ENCODE peak calls at places on chromosomes 5 and 9, in nine cellular contexts. S is IMR-90, K is OCI-LY7, Y is SJSA1, T is colonic mucosa, U is GM23338, X is mammary epithelial cell, V is aorta, P is esophagus muscularis mucosa. R is an unnamed sample. For H3K4me1, the result is how much of the 10 kb centered on the place peaks cover.

GRCh38 chr9:89750117-89750551 is 145.3 kb downstream of the GADD45G start:
- DNase-seq in P (no peak), Y (no peak), V (no peak), U (peak), K (no peak), X (no peak), S (no peak), T (no peak), R (no peak)

GRCh38 chr5:64180661-64181343 is 15.2 kb downstream of the RNF180 start:
- DNase-seq in P (no peak), V (no peak), K (no peak), Y (no peak), S (no peak), U (no peak), X (peak), T (no peak), R (no peak)

GRCh38 chr9:11702529-11702928 is 990.7 kb upstream of the TYRP1 start:
- DNase-seq in Y (no peak), V (no peak), U (no peak), X (no peak), S (no peak), K (no peak), P (no peak), T (no peak), R (no peak)

GRCh38 chr9:88532320-88532719 is 2.7 kb upstream of the NXNL2 start:
- DNase-seq in P (no peak), U (peak), S (peak), X (no peak), V (no peak), K (no peak), T (no peak), Y (no peak), R (peak)

GRCh38 chr9:81225586-81225985 is 463.8 kb downstream of the TLE1 start:
- DNase-seq in K (no peak), U (no peak), P (no peak), T (no peak), Y (no peak), V (no peak), S (no peak), X (peak), R (peak)

GRCh38 chr5:68396722-68397121 is 181.2 kb downstream of the PIK3R1 start:
- DNase-seq in X (no peak), P (no peak), S (no peak), V (no peak), K (no peak), U (no peak), T (peak), Y (no peak), R (no peak)

GRCh38 chr5:139422307-139422893 is 16.9 kb downstream of the DNAJC18 start:
- DNase-seq in V (no peak), U (peak), Y (peak), T (peak), S (peak), P (no peak), X (peak), K (peak), R (no peak)

GRCh38 chr5:137734962-137735530 is 843 bp downstream of the KLHL3 start:
- DNase-seq in T (peak), Y (no peak), U (peak), X (peak), P (no peak), V (peak), S (peak), K (no peak), R (peak)

GRCh38 chr5:157613385-157614245 is 38.0 kb upstream of the ADAM19 start:
- DNase-seq in S (no peak), X (no peak), U (no peak), K (no peak), Y (no peak), T (no peak), V (no peak), P (no peak), R (no peak)

GRCh38 chr9:90983394-90983793 is 181.8 kb downstream of the SYK start:
- DNase-seq in U (peak), Y (no peak), K (no peak), X (no peak), V (no peak), P (no peak), T (no peak), S (no peak), R (no peak)

GRCh38 chr9:135797507-135798302 is 95.7 kb downstream of the KCNT1 start:
- DNase-seq in T (peak), Y (no peak), X (peak), P (no peak), U (peak), K (peak), V (no peak), S (peak), R (peak)

GRCh38 chr9:131502781-131503625 is at the start of gene POMT1:
- DNase-seq in T (peak), S (peak), U (peak), V (peak), P (peak), Y (peak), K (no peak), X (peak), R (peak)

GRCh38 chr9:131887680-131888079 is 147.8 kb upstream of the RAPGEF1 start:
- DNase-seq in K (no peak), X (peak), Y (no peak), S (no peak), V (no peak), U (no peak), T (no peak), P (no peak), R (no peak)

GRCh38 chr9:35350827-35351549 is 138.9 kb upstream of the RUSC2 start:
- DNase-seq in Y (no peak), T (no peak), X (no peak), V (no peak), U (no peak), K (no peak), S (peak), P (no peak), R (no peak)

GRCh38 chr5:149550267-149550582 is 1.0 kb downstream of the CSNK1A1 start:
- DNase-seq in K (no peak), T (no peak), S (peak), P (no peak), Y (no peak), X (no peak), U (no peak), V (no peak), R (peak)
- H3K27ac ChIP-seq in K (peak), T (peak), S (peak), P (peak), Y (peak), X (peak), U (peak), V (peak), R (peak)

GRCh38 chr5:67003906-67004729 is 192.5 kb downstream of the CD180 start:
- DNase-seq in S (peak), U (peak), V (peak), Y (peak), P (peak), X (peak), T (peak), K (peak), R (peak)
- H3K4me1 ChIP-seq in S (under half), U (under half), V (under half), Y (under half), P (under half), X (under half), T (under half), K (under half), R (under half)

DNA sequence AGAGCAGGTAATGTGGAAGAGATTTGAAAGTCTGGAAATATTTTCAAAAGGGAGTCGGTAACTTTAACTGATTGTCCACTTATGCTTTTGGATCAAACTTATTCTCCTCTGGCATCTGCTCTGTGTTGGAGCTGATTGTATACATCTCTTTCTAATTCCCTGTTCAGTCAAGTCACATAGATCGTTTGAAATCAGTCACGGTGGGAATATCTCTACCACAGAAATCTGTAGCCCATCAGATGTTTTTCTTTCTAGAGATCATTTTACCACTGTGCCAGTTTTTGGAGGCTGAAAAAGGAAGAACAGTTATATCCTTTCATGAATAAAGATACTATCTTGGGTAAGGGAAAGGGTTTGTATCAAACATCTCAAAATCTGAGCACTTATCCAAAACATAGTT is 1853.3 kb downstream of the EFNA5 start:
- DNase-seq in Y (no peak), K (no peak), X (no peak), P (no peak), S (no peak), T (no peak), V (no peak), U (no peak), R (no peak)
- H3K27ac ChIP-seq in Y (no peak), K (no peak), X (no peak), P (no peak), S (no peak), T (no peak), V (no peak), U (no peak), R (no peak)

GRCh38 chr5:141596867-141597266 is 21.9 kb downstream of the DIAPH1 start:
- DNase-seq in T (no peak), P (no peak), K (no peak), V (no peak), U (no peak), Y (no peak), X (no peak), S (no peak), R (no peak)
- H3K4me1 ChIP-seq in T (under half), P (under half), K (under half), V (under half), U (under half), Y (under half), X (under half), S (under half), R (under half)

GRCh38 chr9:68427216-68427994 is 71.0 kb downstream of the PGM5 start:
- DNase-seq in V (no peak), K (no peak), P (peak), S (no peak), T (no peak), Y (no peak), U (no peak), X (no peak), R (no peak)

GRCh38 chr9:68431307-68431706 is 74.9 kb downstream of the PGM5 start:
- DNase-seq in S (no peak), P (no peak), U (no peak), Y (no peak), K (no peak), X (no peak), V (no peak), T (no peak), R (no peak)

DNA sequence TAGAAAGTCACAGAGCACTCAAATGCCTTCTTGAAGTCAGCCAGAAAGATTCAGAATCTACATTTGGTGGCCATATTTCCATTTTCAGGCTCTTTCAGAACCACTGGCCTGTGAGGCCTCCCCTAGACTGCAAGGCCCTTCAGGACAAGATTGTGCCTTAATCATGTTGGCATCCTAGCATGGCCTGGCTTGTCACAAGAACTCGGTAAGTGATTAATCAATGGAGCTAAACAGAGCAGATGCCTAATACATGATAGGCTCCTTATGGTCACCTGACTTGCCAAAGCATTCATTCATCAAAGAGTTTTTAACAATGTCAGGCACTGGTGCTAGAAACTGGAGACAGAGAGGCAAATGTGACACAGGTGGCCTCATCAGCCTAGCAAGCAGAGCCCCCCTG is 70.3 kb downstream of the PGM5 start:
- DNase-seq in X (no peak), Y (no peak), P (no peak), S (no peak), V (no peak), U (no peak), K (no peak), T (no peak), R (no peak)
- H3K27ac ChIP-seq in X (no peak), Y (no peak), P (peak), S (no peak), V (peak), U (no peak), K (no peak), T (no peak), R (no peak)

GRCh38 chr9:133130721-133131244 is 9.7 kb upstream of the RALGDS start:
- DNase-seq in U (no peak), K (peak), S (no peak), V (no peak), Y (no peak), X (no peak), P (no peak), T (no peak), R (no peak)

GRCh38 chr9:133131506-133131905 is 10.5 kb upstream of the RALGDS start:
- DNase-seq in K (no peak), V (no peak), U (no peak), P (no peak), X (no peak), S (no peak), T (no peak), Y (no peak), R (no peak)

GRCh38 chr9:133127340-133127981 is 6.4 kb upstream of the RALGDS start:
- DNase-seq in K (no peak), V (no peak), X (peak), S (no peak), U (no peak), P (no peak), T (no peak), Y (no peak), R (peak)

GRCh38 chr9:133128152-133128551 is 7.1 kb upstream of the RALGDS start:
- DNase-seq in Y (no peak), P (no peak), X (no peak), K (no peak), V (no peak), T (no peak), S (no peak), U (no peak), R (no peak)

GRCh38 chr9:133129001-133129799 is 8.2 kb upstream of the RALGDS start:
- DNase-seq in U (no peak), T (no peak), K (no peak), Y (no peak), X (no peak), V (no peak), S (no peak), P (no peak), R (no peak)
- H3K4me1 ChIP-seq in U (under half), T (under half), K (under half), Y (under half), X (under half), V (under half), S (under half), P (half or more), R (under half)

GRCh38 chr5:142805339-142805738 is 35.2 kb downstream of the ARHGAP26 start:
- DNase-seq in V (no peak), K (no peak), X (no peak), T (no peak), Y (no peak), P (no peak), S (no peak), U (no peak), R (no peak)

GRCh38 chr5:142806769-142807377 is 36.7 kb downstream of the ARHGAP26 start:
- DNase-seq in P (no peak), K (no peak), V (no peak), X (no peak), S (no peak), T (no peak), Y (no peak), U (peak), R (no peak)

GRCh38 chr5:142801495-142801871 is 31.3 kb downstream of the ARHGAP26 start:
- DNase-seq in U (no peak), S (no peak), Y (no peak), X (no peak), P (no peak), T (no peak), K (no peak), V (no peak), R (no peak)

GRCh38 chr5:142800776-142801494 is 30.8 kb downstream of the ARHGAP26 start:
- DNase-seq in U (no peak), S (no peak), K (peak), P (no peak), X (no peak), Y (no peak), T (no peak), V (no peak), R (no peak)

GRCh38 chr5:142803428-142804111 is 33.4 kb downstream of the ARHGAP26 start:
- DNase-seq in Y (no peak), K (no peak), X (no peak), T (no peak), S (peak), V (peak), U (no peak), P (no peak), R (no peak)
- H3K27ac ChIP-seq in Y (no peak), K (no peak), X (no peak), T (no peak), S (no peak), V (no peak), U (peak), P (peak), R (no peak)

DNA sequence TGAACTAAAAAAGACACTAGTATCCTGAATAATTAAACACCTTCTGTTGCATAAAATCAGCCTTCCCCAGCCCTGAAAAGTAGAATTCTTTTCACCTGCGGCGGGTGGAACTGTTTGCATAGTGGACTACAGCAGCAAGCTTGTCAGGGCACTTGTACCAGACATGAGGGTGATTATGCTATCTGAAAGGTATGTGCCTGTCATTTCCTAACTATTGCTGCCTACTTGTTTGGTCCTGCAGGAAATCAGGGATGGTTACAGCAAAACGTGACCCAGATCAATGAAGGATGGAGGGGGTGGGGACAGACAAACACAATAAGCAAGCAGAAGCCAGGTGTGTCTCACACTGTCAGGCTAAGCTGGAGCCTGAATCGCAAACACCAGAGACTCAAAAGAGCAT is 385.6 kb downstream of the MLLT3 start:
- DNase-seq in T (no peak), Y (no peak), K (no peak), U (no peak), X (peak), S (no peak), V (no peak), P (no peak), R (peak)
- H3K4me1 ChIP-seq in T (under half), Y (under half), K (under half), U (under half), X (under half), S (under half), V (under half), P (under half), R (under half)